ENCODE peak calls at places on chromosomes 1 and 21, in eight cellular contexts. V, E, O, J, L, Q, K and N are unnamed samples.

GRCh38 chr1:221272940-221273339 is 393.7 kb downstream of the HLX start:
- DNase-seq in L (no peak), V (no peak), O (no peak), Q (no peak), J (no peak), E (peak), K (no peak), N (no peak)

GRCh38 chr1:909861-910310 is 13.8 kb upstream of the SAMD11 start:
- DNase-seq in K (no peak), V (no peak), L (no peak), E (no peak), J (no peak), Q (no peak), O (no peak), N (no peak)

GRCh38 chr1:168582690-168583325 is 6.4 kb downstream of the XCL1 start:
- DNase-seq in L (no peak), K (no peak), V (peak), O (no peak), E (no peak), Q (no peak), J (no peak), N (no peak)

GRCh38 chr1:156492591-156493080 is 7.9 kb downstream of the MEF2D start:
- DNase-seq in O (no peak), V (no peak), L (no peak), E (no peak), Q (peak), K (no peak), J (no peak), N (no peak)

GRCh38 chr1:226420328-226420727 is 12.4 kb upstream of the PARP1 start:
- DNase-seq in O (no peak), K (no peak), J (no peak), V (no peak), Q (no peak), E (no peak), L (no peak), N (no peak)

GRCh38 chr21:32007461-32007860 is 134.6 kb downstream of the HUNK start:
- DNase-seq in Q (no peak), O (no peak), J (no peak), L (no peak), E (no peak), K (peak), V (peak), N (no peak)

GRCh38 chr1:11918779-11919519 is 7.3 kb downstream of the KIAA2013 start:
- DNase-seq in E (peak), Q (no peak), O (no peak), V (peak), J (peak), L (peak), K (no peak), N (no peak)

GRCh38 chr1:182374101-182374834 is 17.3 kb downstream of the GLUL start:
- DNase-seq in Q (peak), L (no peak), E (no peak), J (no peak), K (no peak), O (no peak), V (no peak), N (no peak)

GRCh38 chr1:205849619-205850355 is at the start of gene PM20D1:
- DNase-seq in L (peak), J (peak), O (peak), Q (no peak), E (peak), K (peak), V (peak), N (no peak)

GRCh38 chr1:152182431-152182830 is 23.4 kb upstream of the RPTN start:
- DNase-seq in O (peak), E (peak), Q (peak), K (peak), L (no peak), V (peak), J (peak), N (no peak)

GRCh38 chr1:34709547-34709946 is 45.3 kb upstream of the GJB5 start:
- DNase-seq in V (peak), K (no peak), Q (no peak), L (no peak), J (no peak), E (no peak), O (peak), N (no peak)

GRCh38 chr1:193185206-193185605 is 1.2 kb downstream of the B3GALT2 start:
- DNase-seq in L (no peak), O (no peak), V (no peak), Q (peak), J (no peak), E (no peak), K (no peak), N (no peak)

GRCh38 chr1:230429072-230429735 is 3.1 kb upstream of the PGBD5 start:
- DNase-seq in V (no peak), L (no peak), E (no peak), Q (no peak), O (no peak), K (no peak), J (no peak), N (no peak)

GRCh38 chr21:35139382-35139715 is 90.2 kb upstream of the RUNX1 start:
- DNase-seq in Q (no peak), L (no peak), J (no peak), V (no peak), O (no peak), K (peak), E (no peak), N (no peak)

GRCh38 chr21:43266534-43266933 is 97.7 kb downstream of the CRYAA start:
- DNase-seq in V (no peak), E (no peak), K (no peak), Q (no peak), L (no peak), J (peak), O (no peak), N (no peak)

GRCh38 chr1:171251042-171251740 is 2.9 kb downstream of the FMO1 start:
- DNase-seq in K (no peak), L (no peak), J (peak), V (peak), Q (no peak), O (peak), E (peak), N (no peak)

GRCh38 chr1:112955678-112956502 is at the start of gene SLC16A1:
- DNase-seq in K (peak), J (peak), O (peak), E (peak), Q (peak), L (peak), V (peak), N (peak)

GRCh38 chr1:910881-911721 is 12.6 kb upstream of the SAMD11 start:
- DNase-seq in Q (no peak), E (no peak), K (peak), L (no peak), J (no peak), O (peak), V (no peak), N (no peak)

GRCh38 chr1:25820247-25821111 is 725 bp downstream of the MTFR1L start:
- DNase-seq in V (peak), L (peak), J (peak), K (peak), O (peak), Q (no peak), E (peak), N (peak)

GRCh38 chr1:228108055-228108690 is 926 bp downstream of the MRPL55 start:
- DNase-seq in J (no peak), V (no peak), Q (no peak), L (no peak), O (no peak), E (no peak), K (no peak), N (no peak)

GRCh38 chr1:237591353-237591752 is 299.4 kb downstream of the ZP4 start:
- DNase-seq in Q (no peak), K (no peak), V (no peak), O (no peak), L (no peak), E (no peak), J (no peak), N (no peak)

GRCh38 chr1:243433737-243434370 is 178.0 kb downstream of the SDCCAG8 start:
- DNase-seq in E (no peak), J (peak), L (no peak), V (no peak), K (no peak), O (no peak), Q (no peak), N (peak)

GRCh38 chr1:5428391-5428790 is 563.8 kb downstream of the NPHP4 start:
- DNase-seq in K (no peak), L (no peak), J (no peak), Q (no peak), V (no peak), O (no peak), E (no peak), N (no peak)

GRCh38 chr1:38026592-38027200 is 14.2 kb downstream of the UTP11 start:
- DNase-seq in V (peak), K (no peak), Q (peak), L (no peak), J (peak), E (peak), O (peak), N (peak)

GRCh38 chr1:236750928-236751327 is 44.2 kb upstream of the MTR start:
- DNase-seq in K (no peak), V (no peak), Q (no peak), O (no peak), J (no peak), L (no peak), E (no peak), N (no peak)

GRCh38 chr1:242523968-242524570 is 428 bp downstream of the PLD5 start:
- DNase-seq in V (peak), K (no peak), O (peak), J (peak), Q (peak), L (peak), E (peak), N (peak)